ENCODE peak calls at places on chromosomes 11 and 22, in seven cellular contexts. T is HCT116; H is AG10803; Y is CD8-positive, alpha-beta memory T cell; O is cardiac fibroblast; J is fibroblast of mammary gland; B is body of pancreas. R is an unnamed sample.

GRCh38 chr11:25211635-25212251 is 714.9 kb downstream of the LUZP2 start:
- DNase-seq in T (no peak), H (no peak), Y (no peak), O (no peak), J (no peak), B (no peak), R (no peak)

GRCh38 chr11:87722756-87723599 is 452.3 kb downstream of the RAB38 start:
- DNase-seq in T (no peak), H (peak), Y (no peak), O (peak), J (peak), B (peak), R (no peak)

GRCh38 chr11:45165806-45166603 is 19.6 kb downstream of the PRDM11 start:
- DNase-seq in T (no peak), H (no peak), Y (no peak), O (no peak), J (no peak), B (no peak), R (no peak)

GRCh38 chr22:44661070-44661469 is 40.9 kb upstream of the PRR5 start:
- DNase-seq in T (no peak), H (no peak), Y (no peak), O (no peak), J (no peak), B (no peak), R (no peak)

GRCh38 chr22:48376936-48377335 is 1450.7 kb downstream of the BRD1 start:
- DNase-seq in T (no peak), H (no peak), Y (no peak), O (no peak), J (no peak), B (no peak), R (no peak)

GRCh38 chr22:19036523-19037273 is 85.5 kb downstream of the DGCR2 start:
- DNase-seq in T (no peak), H (no peak), Y (no peak), O (peak), J (peak), B (no peak), R (peak)

GRCh38 chr22:19663286-19663815 is 51.0 kb upstream of the SEPTIN5 start:
- DNase-seq in T (no peak), H (peak), Y (no peak), O (peak), J (peak), B (peak), R (peak)

GRCh38 chr11:128367573-128367972 is 219.8 kb downstream of the ETS1 start:
- DNase-seq in T (no peak), H (no peak), Y (no peak), O (no peak), J (no peak), B (no peak), R (no peak)

GRCh38 chr22:48089601-48090331 is 1327.3 kb downstream of the TBC1D22A start:
- DNase-seq in T (no peak), H (peak), Y (no peak), O (peak), J (peak), B (no peak), R (no peak)

GRCh38 chr22:37187552-37187890 is 526 bp downstream of the C1QTNF6 start:
- DNase-seq in T (no peak), H (peak), Y (no peak), O (peak), J (peak), B (no peak), R (peak)

DNA sequence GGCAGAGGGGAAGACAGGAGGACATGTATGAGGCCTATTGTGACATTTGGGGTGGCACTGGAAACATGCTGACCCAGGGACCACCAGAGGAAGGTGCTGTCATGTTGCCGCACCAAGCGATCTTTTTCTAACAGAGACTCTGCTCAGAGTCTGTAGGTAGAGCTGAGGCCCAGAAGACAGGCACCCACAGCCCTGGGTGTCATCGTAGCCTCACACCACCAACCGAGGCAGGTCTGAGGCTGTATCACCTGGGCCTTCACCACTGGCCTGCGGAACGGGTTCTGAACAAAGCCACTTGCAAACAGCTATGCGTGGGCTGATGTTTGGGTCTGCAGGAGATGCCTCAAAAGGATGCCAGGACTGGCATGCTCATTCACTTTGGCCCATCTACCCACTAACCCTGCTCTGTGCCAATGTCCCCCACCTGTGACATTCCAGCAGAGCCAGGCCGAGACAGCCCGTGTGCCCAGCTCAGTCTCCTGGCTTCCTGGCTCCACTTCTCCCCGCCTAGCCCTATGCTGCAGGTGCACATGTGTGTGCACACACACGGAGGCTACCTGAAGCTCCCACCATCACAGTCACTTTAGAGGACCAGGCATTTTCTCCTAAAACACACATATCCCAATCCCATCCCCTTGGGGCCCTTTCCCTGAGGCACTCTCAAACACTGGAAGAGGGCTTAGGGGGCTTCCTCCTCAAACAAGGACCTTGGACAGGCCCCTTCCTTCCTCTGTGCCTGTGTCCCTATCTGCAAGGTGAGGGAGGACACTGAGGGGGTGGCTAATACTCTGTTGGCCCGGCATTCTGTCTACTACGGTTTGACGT is 3.6 kb downstream of the TRIM29 start:
- DNase-seq in T (no peak), H (no peak), Y (no peak), O (no peak), J (no peak), B (no peak), R (no peak)
- H3K4me3 ChIP-seq in T (no peak), H (no peak), Y (no peak), O (no peak), J (no peak), B (no peak), R (no peak)

DNA sequence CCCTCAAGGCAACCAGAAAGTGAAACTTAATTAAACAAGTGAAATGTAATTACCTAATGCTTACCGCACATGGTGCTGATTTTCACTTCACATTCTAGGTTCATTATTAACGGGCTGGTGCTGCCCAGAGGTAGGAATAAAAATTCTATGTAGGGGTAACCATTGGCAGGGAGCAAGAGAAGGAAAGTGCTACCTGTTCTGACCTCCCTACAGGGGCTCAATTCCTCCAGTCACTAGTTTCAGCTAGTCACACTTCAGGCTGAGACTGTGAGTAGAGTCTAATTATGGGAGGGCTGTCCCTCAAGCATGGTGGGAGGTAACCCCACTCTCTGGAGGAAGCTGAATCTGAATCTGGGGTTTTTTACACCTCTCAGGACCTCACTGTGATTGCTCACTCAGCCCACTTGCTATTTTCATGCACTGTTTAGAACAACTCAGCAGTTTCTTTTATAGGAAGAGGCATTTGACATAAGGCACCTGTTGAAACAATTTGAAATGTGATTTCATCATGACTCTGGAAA is 75.4 kb downstream of the MAML2 start:
- DNase-seq in T (no peak), H (no peak), Y (no peak), O (no peak), J (no peak), B (no peak), R (no peak)
- H3K4me3 ChIP-seq in T (no peak), H (no peak), Y (peak), O (no peak), J (no peak), B (no peak), R (no peak)

DNA sequence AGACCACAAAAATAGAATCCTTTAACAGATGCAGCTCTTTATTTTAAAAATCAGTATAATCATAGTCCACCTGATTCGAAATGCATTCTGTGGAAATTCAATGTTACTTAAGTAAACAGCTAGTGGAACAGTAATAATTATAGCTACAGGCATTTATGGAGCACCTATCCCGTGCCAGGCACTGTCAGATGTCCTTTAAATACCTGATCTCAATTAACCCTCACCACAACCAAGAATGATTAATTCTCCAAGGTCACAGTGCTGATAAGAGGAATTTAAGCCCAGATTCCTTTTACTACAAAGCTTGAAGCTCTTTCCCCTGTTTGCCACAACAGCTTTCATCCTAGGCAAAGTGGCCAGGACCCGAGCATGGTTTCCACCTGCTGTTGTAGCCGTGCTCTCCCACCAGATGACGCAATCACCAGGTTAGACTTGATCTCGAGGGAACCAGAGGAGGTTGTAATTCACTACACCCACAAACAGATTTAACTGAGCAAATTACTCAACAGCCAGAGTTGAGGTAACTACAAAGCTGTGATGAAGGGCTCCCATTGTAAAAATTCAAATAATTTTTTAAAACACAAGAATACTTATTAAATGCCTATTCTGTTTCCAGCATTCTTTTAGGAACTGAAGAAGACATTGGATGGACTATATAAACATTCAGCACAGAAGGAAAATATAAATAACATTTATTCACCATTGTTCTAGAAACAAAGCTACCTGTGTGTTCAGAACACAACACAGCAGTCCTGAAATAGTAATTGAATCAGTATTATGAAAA is 10.3 kb downstream of the PRDM10 start:
- DNase-seq in T (peak), H (peak), Y (no peak), O (peak), J (peak), B (peak), R (peak)
- H3K4me3 ChIP-seq in T (no peak), H (no peak), Y (no peak), O (no peak), J (no peak), B (no peak), R (no peak)

DNA sequence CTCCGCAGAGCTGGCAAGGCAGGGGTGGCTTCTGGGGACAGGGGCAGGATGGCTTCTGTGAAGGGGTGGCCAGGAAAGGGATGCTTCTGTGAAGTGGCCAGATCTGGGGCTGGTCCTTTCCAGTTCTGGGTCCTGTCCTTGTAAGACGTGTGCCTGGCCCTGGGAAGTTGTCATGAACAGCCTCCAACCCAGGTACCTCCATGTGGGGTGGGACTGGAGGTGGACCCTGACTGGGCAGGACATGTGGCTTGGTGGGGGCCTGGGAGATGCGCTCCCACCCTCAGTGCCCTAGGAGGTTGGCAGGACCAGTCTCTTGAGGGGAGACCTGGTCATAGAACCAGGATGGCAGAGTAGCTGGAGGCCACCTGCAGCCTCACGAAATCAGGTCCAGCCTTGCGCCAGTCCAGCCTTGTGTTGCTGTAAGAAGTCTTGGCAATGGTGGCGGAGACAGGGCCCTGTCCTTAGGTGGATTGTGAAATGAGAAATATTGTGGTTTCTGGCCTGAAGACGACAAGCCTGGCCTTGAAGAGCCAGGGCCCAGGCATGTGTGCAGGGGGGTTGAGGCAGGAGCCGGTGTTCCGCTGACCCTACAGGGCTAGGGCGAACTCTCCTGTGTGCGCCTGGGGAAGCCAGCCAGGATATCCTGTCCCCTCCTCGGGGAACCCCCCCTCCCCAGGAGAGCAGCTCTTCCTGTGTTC is 2.6 kb downstream of the KCNQ1 start:
- DNase-seq in T (no peak), H (peak), Y (no peak), O (no peak), J (no peak), B (no peak), R (no peak)
- H3K4me3 ChIP-seq in T (no peak), H (no peak), Y (peak), O (no peak), J (no peak), B (no peak), R (no peak)

DNA sequence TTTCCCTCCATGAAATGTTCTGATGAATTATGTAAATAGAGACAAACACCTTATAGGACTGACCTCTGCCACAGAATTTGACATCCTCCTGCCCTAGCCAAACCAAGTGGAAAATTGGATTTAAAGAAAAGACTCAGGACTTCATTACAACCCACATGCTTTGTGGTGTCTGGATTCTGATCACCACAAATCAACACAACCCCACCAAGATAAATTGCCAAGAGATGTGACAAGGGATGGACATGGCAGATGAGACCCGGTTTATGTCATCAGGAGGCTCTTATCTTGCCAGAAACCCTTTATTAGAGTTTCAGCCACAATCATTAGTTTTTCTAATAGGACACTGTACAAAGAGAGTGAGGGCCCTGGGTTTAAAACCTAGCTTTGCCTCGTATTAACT is 57.9 kb upstream of the SLC6A5 start:
- DNase-seq in T (no peak), H (no peak), Y (no peak), O (no peak), J (no peak), B (no peak), R (no peak)
- H3K4me3 ChIP-seq in T (no peak), H (no peak), Y (no peak), O (no peak), J (no peak), B (no peak), R (no peak)

DNA sequence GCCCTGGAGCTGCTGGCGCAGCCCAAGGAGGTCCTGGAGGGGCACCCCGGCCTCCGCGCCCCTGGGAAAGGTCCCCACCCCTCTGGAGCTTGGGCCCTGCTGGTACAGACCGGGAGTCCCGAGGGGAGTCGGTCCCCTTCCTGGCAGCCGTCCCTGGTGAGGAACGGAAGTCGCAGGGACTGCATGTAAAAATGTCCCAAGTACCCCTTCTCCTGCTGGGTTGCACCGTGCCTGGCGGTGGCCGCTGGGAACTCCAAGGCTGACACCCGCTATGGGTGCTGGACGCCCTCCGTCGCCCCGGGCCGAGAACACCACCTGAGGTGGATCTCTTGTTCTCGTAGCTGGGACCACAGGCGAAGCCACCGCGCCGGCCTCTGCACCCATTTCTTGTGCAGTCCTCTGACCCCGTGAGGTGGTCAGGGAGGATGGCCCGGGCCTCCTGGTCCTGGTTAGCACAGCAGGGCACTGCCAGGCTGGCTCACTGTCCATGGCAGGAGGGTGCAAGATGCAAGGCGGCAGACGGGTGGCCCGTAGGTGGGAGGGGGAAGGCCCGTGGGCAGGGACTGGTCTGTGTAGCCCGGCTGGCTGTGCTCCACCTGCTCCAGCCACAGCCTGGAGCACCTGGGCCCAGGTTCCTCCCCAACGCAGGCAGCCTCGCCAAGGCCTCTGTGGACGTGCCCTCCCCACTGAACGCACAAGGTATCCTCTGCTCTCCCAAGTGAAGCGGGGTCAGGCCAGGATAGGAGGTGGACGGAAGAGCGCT is 165.2 kb downstream of the IGLL1 start:
- DNase-seq in T (no peak), H (no peak), Y (no peak), O (no peak), J (no peak), B (no peak), R (no peak)
- H3K4me3 ChIP-seq in T (no peak), H (no peak), Y (no peak), O (no peak), J (no peak), B (no peak), R (no peak)

GRCh38 chr11:830295-831131 is 2.2 kb upstream of the CD151 start:
- DNase-seq in T (no peak), H (peak), Y (peak), O (peak), J (no peak), B (no peak), R (peak)
- H3K4me3 ChIP-seq in T (no peak), H (peak), Y (peak), O (peak), J (peak), B (no peak), R (peak)

GRCh38 chr22:24694971-24695928 is 79.3 kb downstream of the PIWIL3 start:
- DNase-seq in T (no peak), H (no peak), Y (no peak), O (no peak), J (no peak), B (no peak), R (no peak)
- H3K4me3 ChIP-seq in T (no peak), H (no peak), Y (no peak), O (no peak), J (no peak), B (no peak), R (no peak)

GRCh38 chr11:16924462-16924825 is 89.8 kb downstream of the PLEKHA7 start:
- DNase-seq in T (no peak), H (no peak), Y (no peak), O (no peak), J (no peak), B (no peak), R (no peak)
- H3K4me3 ChIP-seq in T (peak), H (no peak), Y (no peak), O (peak), J (no peak), B (no peak), R (no peak)

R was measured in foreskin fibroblast.